ENCODE peak calls at places on chromosomes 13 and 19, in five cellular contexts. O is WERI-Rb-1; V is cardiac muscle cell; U is CD4-positive, alpha-beta T cell; C is ascending aorta. T is an unnamed sample.

GRCh38 chr13:103908274-103908673 is 842.1 kb upstream of the SLC10A2 start:
- DNase-seq in O (no peak), V (no peak), U (no peak), C (no peak), T (no peak)

GRCh38 chr13:111401755-111402154 is 81.3 kb downstream of the TEX29 start:
- DNase-seq in O (no peak), V (no peak), U (no peak), C (no peak), T (no peak)

GRCh38 chr19:38727868-38728660 is 16.2 kb downstream of the CAPN12 start:
- DNase-seq in O (no peak), V (no peak), U (no peak), C (no peak), T (peak; percentile 62)

GRCh38 chr19:50417850-50418185 is 920 bp upstream of the SPIB start:
- DNase-seq in O (no peak), V (no peak), U (no peak), C (no peak), T (no peak)

GRCh38 chr13:110356362-110356761 is 49.3 kb downstream of the COL4A2 start:
- DNase-seq in O (peak; percentile 8), V (no peak), U (no peak), C (no peak), T (no peak)

GRCh38 chr13:91358384-91358776 is 10.9 kb downstream of the MIR17HG start:
- DNase-seq in O (no peak), V (no peak), U (no peak), C (no peak), T (no peak)

GRCh38 chr13:100542546-100543156 is 45.9 kb downstream of the GGACT start:
- DNase-seq in O (no peak), V (no peak), U (no peak), C (no peak), T (no peak)

GRCh38 chr19:2199215-2199614 is 35.5 kb downstream of the DOT1L start:
- DNase-seq in O (peak; percentile 26), V (peak; percentile 49), U (no peak), C (no peak), T (no peak)

GRCh38 chr13:106917024-106917491 is 349.1 kb upstream of the ARGLU1 start:
- DNase-seq in O (no peak), V (no peak), U (no peak), C (no peak), T (no peak)

GRCh38 chr13:98909016-98909415 is 68.8 kb downstream of the DOCK9 start:
- DNase-seq in O (no peak), V (no peak), U (no peak), C (no peak), T (no peak)

GRCh38 chr13:100128373-100128772 is 39.5 kb downstream of the PCCA start:
- DNase-seq in O (no peak), V (no peak), U (no peak), C (no peak), T (no peak)

GRCh38 chr19:45403781-45404556 is 900 bp downstream of the PPP1R13L start:
- DNase-seq in O (peak; percentile 81), V (peak; percentile 76), U (peak; percentile 36), C (no peak), T (peak; percentile 77)

GRCh38 chr19:45097776-45098520 is 5.0 kb downstream of the PPP1R37 start:
- DNase-seq in O (no peak), V (no peak), U (no peak), C (no peak), T (peak; percentile 96)

GRCh38 chr13:101449971-101450748 is 2.3 kb upstream of the ITGBL1 start:
- DNase-seq in O (no peak), V (no peak), U (no peak), C (no peak), T (no peak)

GRCh38 chr19:17424743-17425365 is 5.0 kb downstream of the MVB12A start:
- DNase-seq in O (peak; percentile 89), V (peak; percentile 92), U (no peak), C (no peak), T (peak; percentile 69)

GRCh38 chr19:45404557-45405434 is at the start of gene PPP1R13L:
- DNase-seq in O (peak; percentile 93), V (peak; percentile 90), U (no peak), C (peak; percentile 69), T (peak; percentile 88)

GRCh38 chr19:16200776-16201391 is 3.2 kb downstream of the AP1M1 start:
- DNase-seq in O (no peak), V (no peak), U (no peak), C (no peak), T (no peak)

GRCh38 chr19:16198363-16198636 is 589 bp downstream of the AP1M1 start:
- DNase-seq in O (no peak), V (no peak), U (no peak), C (no peak), T (no peak)

GRCh38 chr19:16202320-16203255 is 4.9 kb downstream of the AP1M1 start:
- DNase-seq in O (no peak), V (no peak), U (no peak), C (no peak), T (no peak)

GRCh38 chr19:16199275-16199932 is 1.7 kb downstream of the AP1M1 start:
- DNase-seq in O (no peak), V (no peak), U (no peak), C (no peak), T (no peak)

GRCh38 chr19:16200038-16200775 is 2.5 kb downstream of the AP1M1 start:
- DNase-seq in O (no peak), V (no peak), U (no peak), C (no peak), T (peak; percentile 60)
- TF ChIP-seq CTCF in O (no peak), V (peak; percentile 3), U (no peak), C (no peak), T (no peak)

GRCh38 chr19:41193420-41194156 is 569 bp downstream of the CYP2S1 start:
- DNase-seq in O (no peak), V (no peak), U (no peak), C (no peak), T (no peak)

GRCh38 chr19:41195675-41196497 is 2.9 kb downstream of the CYP2S1 start:
- DNase-seq in O (no peak), V (no peak), U (no peak), C (no peak), T (no peak)

GRCh38 chr19:41198559-41198958 is 5.5 kb downstream of the CYP2S1 start:
- DNase-seq in O (no peak), V (no peak), U (no peak), C (no peak), T (no peak)

GRCh38 chr19:41192574-41193419 is at the start of gene CYP2S1:
- DNase-seq in O (no peak), V (peak; percentile 51), U (no peak), C (no peak), T (no peak)

GRCh38 chr19:41194157-41194552 is 1.1 kb downstream of the CYP2S1 start:
- DNase-seq in O (no peak), V (no peak), U (no peak), C (no peak), T (no peak)
- H3K27ac ChIP-seq in O (no peak overlapping the region), V (no peak overlapping the region), U (no peak overlapping the region), C (no peak overlapping the region), T (no peak overlapping the region)

DNA sequence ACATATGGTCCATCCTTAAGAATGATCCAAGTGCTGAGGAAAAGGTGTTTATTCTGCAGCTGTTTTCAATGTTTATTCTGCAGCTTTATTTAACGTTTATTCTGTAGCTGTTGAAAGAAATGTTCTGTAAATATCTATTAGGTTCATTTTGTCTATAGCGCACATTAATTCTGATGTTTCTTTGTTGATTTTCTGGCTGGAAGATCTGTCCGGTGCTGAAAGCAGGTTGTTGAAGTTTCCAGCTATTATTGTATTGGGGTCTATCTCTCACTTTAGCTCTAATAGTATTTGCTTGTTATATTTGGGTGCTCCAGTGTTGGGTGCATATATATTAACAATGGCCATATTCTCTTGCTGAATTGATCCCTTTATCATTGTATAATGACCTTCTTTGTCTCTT is 20.2 kb downstream of the CD70 start:
- DNase-seq in O (no peak), V (no peak), U (no peak), C (no peak), T (no peak)
- TF ChIP-seq CTCF in O (no peak), V (no peak), U (no peak), C (no peak), T (no peak)

GRCh38 chr19:21626091-21626490 is 120.7 kb downstream of the ZNF429 start:
- DNase-seq in O (no peak), V (no peak), U (no peak), C (no peak), T (no peak)

GRCh38 chr19:21626924-21627697 is 121.7 kb downstream of the ZNF429 start:
- DNase-seq in O (no peak), V (no peak), U (no peak), C (no peak), T (no peak)
- H3K27ac ChIP-seq in O (no peak overlapping the region), V (no peak overlapping the region), U (no peak overlapping the region), C (no peak overlapping the region), T (no peak overlapping the region)

T was measured in adrenal gland.